ENCODE peak calls at places on chromosomes 13 and 19, in eight cellular contexts. One of them, this sample, is unnamed.

GRCh38 chr13:42041017-42041683 is 7.3 kb upstream of the DGKH start:
- DNase-seq in stomach: peak; percentile 60
- DNase-seq in A549: peak; percentile 16
- DNase-seq in GM12892: peak; percentile 39
- DNase-seq in sigmoid colon: peak; percentile 74
- DNase-seq in IMR-90: peak; percentile 44
- DNase-seq in lower leg skin: peak; percentile 90
- DNase-seq in tibial nerve: peak; percentile 6
- DNase-seq in this sample: peak; percentile 19

GRCh38 chr13:23509781-23510543 is 60.2 kb upstream of the TNFRSF19 start:
- DNase-seq in lower leg skin: no peak
- DNase-seq in sigmoid colon: no peak
- DNase-seq in stomach: no peak
- DNase-seq in IMR-90: peak; percentile 94
- DNase-seq in GM12892: no peak
- DNase-seq in A549: no peak
- DNase-seq in tibial nerve: no peak
- DNase-seq in this sample: no peak

GRCh38 chr13:69619651-69620050 is 488.0 kb upstream of the ATXN8OS start:
- DNase-seq in lower leg skin: no peak
- DNase-seq in A549: no peak
- DNase-seq in tibial nerve: no peak
- DNase-seq in stomach: no peak
- DNase-seq in GM12892: no peak
- DNase-seq in sigmoid colon: no peak
- DNase-seq in IMR-90: no peak
- DNase-seq in this sample: no peak

GRCh38 chr19:39843919-39844793 is 2.0 kb downstream of the FBL start:
- DNase-seq in stomach: no peak
- DNase-seq in IMR-90: peak; percentile 58
- DNase-seq in tibial nerve: peak; percentile 71
- DNase-seq in GM12892: no peak
- DNase-seq in A549: peak; percentile 89
- DNase-seq in lower leg skin: no peak
- DNase-seq in sigmoid colon: no peak
- DNase-seq in this sample: no peak

GRCh38 chr13:104473936-104474335 is 1407.7 kb upstream of the SLC10A2 start:
- DNase-seq in lower leg skin: no peak
- DNase-seq in stomach: no peak
- DNase-seq in IMR-90: no peak
- DNase-seq in tibial nerve: no peak
- DNase-seq in sigmoid colon: no peak
- DNase-seq in A549: no peak
- DNase-seq in GM12892: no peak
- DNase-seq in this sample: no peak

GRCh38 chr19:1295169-1296012 is 9.7 kb downstream of the EFNA2 start:
- DNase-seq in GM12892: peak; percentile 68
- DNase-seq in A549: no peak
- DNase-seq in sigmoid colon: no peak
- DNase-seq in tibial nerve: no peak
- DNase-seq in IMR-90: no peak
- DNase-seq in lower leg skin: no peak
- DNase-seq in stomach: no peak
- DNase-seq in this sample: no peak

GRCh38 chr13:40315416-40316064 is 350.9 kb downstream of the FOXO1 start:
- DNase-seq in A549: no peak
- DNase-seq in tibial nerve: no peak
- DNase-seq in lower leg skin: no peak
- DNase-seq in GM12892: no peak
- DNase-seq in stomach: no peak
- DNase-seq in IMR-90: no peak
- DNase-seq in sigmoid colon: no peak
- DNase-seq in this sample: peak; percentile 6

GRCh38 chr13:53191091-53191490 is 162.5 kb downstream of the OLFM4 start:
- DNase-seq in A549: no peak
- DNase-seq in GM12892: no peak
- DNase-seq in IMR-90: peak; percentile 11
- DNase-seq in stomach: no peak
- DNase-seq in sigmoid colon: no peak
- DNase-seq in tibial nerve: no peak
- DNase-seq in lower leg skin: no peak
- DNase-seq in this sample: peak; percentile 33

GRCh38 chr13:72255908-72256307 is 388.9 kb upstream of the DACH1 start:
- DNase-seq in IMR-90: no peak
- DNase-seq in tibial nerve: no peak
- DNase-seq in GM12892: no peak
- DNase-seq in stomach: no peak
- DNase-seq in A549: no peak
- DNase-seq in lower leg skin: no peak
- DNase-seq in sigmoid colon: no peak
- DNase-seq in this sample: no peak

GRCh38 chr19:7355151-7355845 is 6.6 kb downstream of the ARHGEF18 start:
- DNase-seq in A549: no peak
- DNase-seq in tibial nerve: no peak
- DNase-seq in sigmoid colon: peak; percentile 92
- DNase-seq in stomach: no peak
- DNase-seq in IMR-90: peak; percentile 59
- DNase-seq in lower leg skin: no peak
- DNase-seq in GM12892: no peak
- DNase-seq in this sample: no peak

GRCh38 chr13:75739244-75739868 is 103.2 kb downstream of the LMO7 start:
- DNase-seq in GM12892: no peak
- DNase-seq in stomach: no peak
- DNase-seq in lower leg skin: no peak
- DNase-seq in IMR-90: peak; percentile 35
- DNase-seq in tibial nerve: no peak
- DNase-seq in sigmoid colon: no peak
- DNase-seq in A549: no peak
- DNase-seq in this sample: no peak

GRCh38 chr19:51448011-51448744 is 10.1 kb downstream of the SIGLEC8 start:
- DNase-seq in A549: no peak
- DNase-seq in stomach: no peak
- DNase-seq in tibial nerve: no peak
- DNase-seq in IMR-90: no peak
- DNase-seq in lower leg skin: no peak
- DNase-seq in sigmoid colon: no peak
- DNase-seq in GM12892: no peak
- DNase-seq in this sample: no peak

GRCh38 chr13:50235604-50236003 is 220.4 kb downstream of the KCNRG start:
- DNase-seq in A549: no peak
- DNase-seq in sigmoid colon: no peak
- DNase-seq in GM12892: no peak
- DNase-seq in stomach: no peak
- DNase-seq in tibial nerve: no peak
- DNase-seq in IMR-90: no peak
- DNase-seq in lower leg skin: no peak
- DNase-seq in this sample: no peak

GRCh38 chr13:50236898-50237318 is 221.7 kb downstream of the KCNRG start:
- DNase-seq in tibial nerve: no peak
- DNase-seq in IMR-90: peak; percentile 5
- DNase-seq in GM12892: no peak
- DNase-seq in lower leg skin: no peak
- DNase-seq in A549: no peak
- DNase-seq in stomach: no peak
- DNase-seq in sigmoid colon: no peak
- DNase-seq in this sample: no peak

GRCh38 chr13:50241479-50241878 is 226.2 kb downstream of the KCNRG start:
- DNase-seq in GM12892: no peak
- DNase-seq in tibial nerve: no peak
- DNase-seq in IMR-90: no peak
- DNase-seq in sigmoid colon: no peak
- DNase-seq in lower leg skin: no peak
- DNase-seq in stomach: no peak
- DNase-seq in A549: no peak
- DNase-seq in this sample: no peak

GRCh38 chr13:50243926-50244325 is 228.7 kb downstream of the KCNRG start:
- DNase-seq in lower leg skin: no peak
- DNase-seq in stomach: no peak
- DNase-seq in A549: no peak
- DNase-seq in IMR-90: no peak
- DNase-seq in tibial nerve: no peak
- DNase-seq in sigmoid colon: no peak
- DNase-seq in GM12892: no peak
- DNase-seq in this sample: no peak

GRCh38 chr13:50238922-50239321 is 223.7 kb downstream of the KCNRG start:
- DNase-seq in lower leg skin: no peak
- DNase-seq in GM12892: no peak
- DNase-seq in A549: no peak
- DNase-seq in IMR-90: no peak
- DNase-seq in tibial nerve: no peak
- DNase-seq in stomach: no peak
- DNase-seq in sigmoid colon: no peak
- DNase-seq in this sample: no peak
- TF ChIP-seq POLR2A in lower leg skin: no peak
- TF ChIP-seq POLR2A in GM12892: no peak
- TF ChIP-seq POLR2A in A549: no peak
- TF ChIP-seq POLR2A in IMR-90: no peak
- TF ChIP-seq POLR2A in tibial nerve: no peak
- TF ChIP-seq POLR2A in stomach: no peak
- TF ChIP-seq POLR2A in sigmoid colon: no peak
- TF ChIP-seq POLR2A in this sample: no peak

GRCh38 chr19:17999685-18000479 is 8.1 kb upstream of the ARRDC2 start:
- DNase-seq in tibial nerve: no peak
- DNase-seq in stomach: no peak
- DNase-seq in IMR-90: no peak
- DNase-seq in sigmoid colon: no peak
- DNase-seq in lower leg skin: no peak
- DNase-seq in A549: no peak
- DNase-seq in GM12892: no peak
- DNase-seq in this sample: no peak

GRCh38 chr19:17997969-17998826 is 9.8 kb upstream of the ARRDC2 start:
- DNase-seq in lower leg skin: no peak
- DNase-seq in sigmoid colon: no peak
- DNase-seq in stomach: peak; percentile 61
- DNase-seq in GM12892: no peak
- DNase-seq in tibial nerve: no peak
- DNase-seq in A549: peak; percentile 16
- DNase-seq in IMR-90: peak; percentile 24
- DNase-seq in this sample: peak; percentile 85

GRCh38 chr19:17998827-17999150 is 9.2 kb upstream of the ARRDC2 start:
- DNase-seq in stomach: no peak
- DNase-seq in tibial nerve: no peak
- DNase-seq in lower leg skin: no peak
- DNase-seq in A549: no peak
- DNase-seq in sigmoid colon: no peak
- DNase-seq in GM12892: no peak
- DNase-seq in IMR-90: no peak
- DNase-seq in this sample: no peak

GRCh38 chr19:17993076-17993813 is 14.7 kb upstream of the ARRDC2 start:
- DNase-seq in tibial nerve: no peak
- DNase-seq in stomach: no peak
- DNase-seq in A549: no peak
- DNase-seq in sigmoid colon: no peak
- DNase-seq in GM12892: no peak
- DNase-seq in lower leg skin: no peak
- DNase-seq in IMR-90: no peak
- DNase-seq in this sample: no peak

GRCh38 chr19:17996826-17997316 is 11.1 kb upstream of the ARRDC2 start:
- DNase-seq in IMR-90: peak; percentile 52
- DNase-seq in stomach: peak; percentile 91
- DNase-seq in GM12892: peak; percentile 84
- DNase-seq in A549: peak; percentile 70
- DNase-seq in tibial nerve: peak; percentile 91
- DNase-seq in lower leg skin: peak; percentile 97
- DNase-seq in sigmoid colon: peak; percentile 92
- DNase-seq in this sample: peak; percentile 90
- TF ChIP-seq POLR2A in IMR-90: peak; percentile 37
- TF ChIP-seq POLR2A in stomach: no peak
- TF ChIP-seq POLR2A in GM12892: no peak
- TF ChIP-seq POLR2A in A549: no peak
- TF ChIP-seq POLR2A in tibial nerve: no peak
- TF ChIP-seq POLR2A in lower leg skin: no peak
- TF ChIP-seq POLR2A in sigmoid colon: no peak
- TF ChIP-seq POLR2A in this sample: no peak

DNA sequence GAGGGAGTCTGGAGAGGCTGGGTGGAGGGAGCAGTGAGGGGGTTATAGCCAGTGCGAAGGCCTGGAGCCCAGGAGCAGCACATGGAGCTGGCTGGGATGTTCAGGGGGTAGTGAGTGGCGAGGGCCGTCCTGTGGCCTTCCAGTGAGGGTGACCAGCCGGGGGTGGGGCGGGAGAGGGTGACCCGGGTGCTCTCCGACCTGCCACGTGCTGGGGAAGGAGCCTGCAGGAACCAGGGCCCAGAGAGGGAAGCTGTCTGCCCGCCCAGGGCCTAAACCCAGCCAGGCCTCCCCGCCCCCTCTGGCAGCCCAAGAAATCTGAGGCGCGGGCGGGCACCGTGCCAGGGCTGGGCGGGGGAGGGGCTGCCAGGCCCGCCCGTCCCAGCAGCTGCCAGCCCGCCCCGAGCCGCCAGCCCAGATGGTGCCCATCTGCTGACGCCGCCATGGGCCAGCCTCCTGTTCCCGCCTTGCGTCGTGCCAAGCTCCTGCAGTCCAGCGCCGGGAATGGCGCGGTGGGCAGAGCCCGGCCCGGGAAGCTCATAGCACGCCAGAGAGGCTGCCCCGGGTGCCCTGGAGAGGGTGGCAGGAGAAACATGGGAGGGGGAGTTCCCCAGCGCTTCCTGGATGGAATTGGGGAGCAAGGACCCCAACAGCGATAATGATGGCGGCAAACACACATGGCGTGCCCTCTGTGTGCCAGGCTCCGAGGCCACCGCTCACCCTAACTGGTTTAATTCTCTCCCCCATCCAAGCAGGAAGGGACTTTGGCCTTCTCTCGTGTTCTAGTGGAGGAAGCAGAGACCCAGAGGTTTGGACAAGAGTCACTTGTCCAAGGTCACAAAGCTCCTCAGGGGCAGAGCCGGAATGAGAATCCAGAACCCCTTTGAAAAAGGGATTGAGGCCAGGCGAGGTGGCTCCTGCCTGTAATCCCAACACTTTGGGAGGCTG is 21.5 kb downstream of the NFIC start:
- DNase-seq in tibial nerve: peak; percentile 61
- DNase-seq in lower leg skin: peak; percentile 96
- DNase-seq in GM12892: no peak
- DNase-seq in IMR-90: peak; percentile 39
- DNase-seq in stomach: peak; percentile 93
- DNase-seq in A549: peak; percentile 44
- DNase-seq in sigmoid colon: peak; percentile 96
- DNase-seq in this sample: no peak
- TF ChIP-seq POLR2A in tibial nerve: no peak
- TF ChIP-seq POLR2A in lower leg skin: no peak
- TF ChIP-seq POLR2A in GM12892: no peak
- TF ChIP-seq POLR2A in IMR-90: no peak
- TF ChIP-seq POLR2A in stomach: no peak
- TF ChIP-seq POLR2A in A549: no peak
- TF ChIP-seq POLR2A in sigmoid colon: peak; percentile 6
- TF ChIP-seq POLR2A in this sample: no peak

DNA sequence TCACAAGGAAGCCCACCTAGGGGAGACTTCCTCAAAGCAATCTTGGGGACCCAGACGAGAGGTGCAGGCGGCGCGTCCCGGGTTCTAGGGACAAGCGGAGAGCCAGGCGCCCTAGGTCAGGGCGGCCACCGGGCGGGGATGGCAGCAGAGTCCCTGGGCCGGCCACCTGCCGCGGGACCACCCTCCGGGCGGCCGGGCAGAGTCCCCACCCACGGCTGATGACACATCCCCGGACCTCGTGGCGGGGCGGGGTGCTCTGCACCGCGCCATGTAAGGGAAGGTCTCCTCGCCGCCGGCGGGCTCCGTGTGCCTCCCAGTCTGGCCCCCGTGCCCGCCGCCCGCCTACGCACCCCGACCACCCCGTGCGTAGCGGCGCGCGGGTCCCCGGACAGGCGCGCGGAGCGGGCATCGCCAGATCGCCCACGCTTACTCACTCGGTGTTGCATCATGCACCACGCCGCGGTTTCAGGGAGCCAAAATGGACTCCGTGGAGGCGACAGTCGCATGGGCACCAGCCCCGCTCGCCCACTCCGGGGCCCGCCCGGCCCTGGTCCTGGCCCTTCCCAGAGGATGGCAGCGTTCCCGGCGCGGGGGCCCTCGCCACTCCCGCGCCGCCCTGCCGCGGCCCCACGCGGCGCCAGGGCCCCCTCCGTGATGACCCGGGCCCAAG is 643 bp downstream of the SLC7A1 start:
- DNase-seq in tibial nerve: peak; percentile 54
- DNase-seq in sigmoid colon: peak; percentile 89
- DNase-seq in GM12892: peak; percentile 53
- DNase-seq in stomach: peak; percentile 61
- DNase-seq in lower leg skin: peak; percentile 95
- DNase-seq in A549: peak; percentile 15
- DNase-seq in IMR-90: peak; percentile 59
- DNase-seq in this sample: no peak
- TF ChIP-seq POLR2A in tibial nerve: no peak
- TF ChIP-seq POLR2A in sigmoid colon: peak; percentile 38
- TF ChIP-seq POLR2A in GM12892: peak; percentile 74
- TF ChIP-seq POLR2A in stomach: no peak
- TF ChIP-seq POLR2A in lower leg skin: no peak
- TF ChIP-seq POLR2A in A549: peak; percentile 17
- TF ChIP-seq POLR2A in IMR-90: peak; percentile 77
- TF ChIP-seq POLR2A in this sample: peak; percentile 24

This sample was measured in H54.